ENCODE peak calls at places on chromosomes 6 and 20, in seven cellular contexts. W is CD4-positive, alpha-beta T cell; H is fibroblast of lung; L is GM12865; I is tibial nerve; Q is thyroid gland; P is B cell. C is an unnamed sample.

GRCh38 chr20:40959325-40960092 is 69.1 kb upstream of the TOP1 start:
- DNase-seq in W (no peak), H (no peak), L (no peak), I (no peak), Q (no peak), P (no peak), C (no peak)

GRCh38 chr6:127340171-127340570 is 3.2 kb downstream of the ECHDC1 start:
- DNase-seq in W (no peak), H (no peak), L (no peak), I (no peak), Q (no peak), P (no peak), C (no peak)

GRCh38 chr6:34298941-34299340 is 50.1 kb upstream of the SMIM29 start:
- DNase-seq in W (no peak), H (no peak), L (no peak), I (no peak), Q (no peak), P (no peak), C (no peak)

GRCh38 chr6:12309070-12309469 is 18.9 kb downstream of the EDN1 start:
- DNase-seq in W (no peak), H (no peak), L (no peak), I (no peak), Q (no peak), P (no peak), C (no peak)

GRCh38 chr6:155130161-155130853 is 133.5 kb upstream of the CLDN20 start:
- DNase-seq in W (no peak), H (peak; percentile 70), L (no peak), I (no peak), Q (no peak), P (no peak), C (no peak)

GRCh38 chr6:65170273-65170672 is 536.8 kb downstream of the EYS start:
- DNase-seq in W (no peak), H (peak; percentile 16), L (no peak), I (no peak), Q (no peak), P (no peak), C (no peak)

GRCh38 chr6:136685540-136686108 is 106.7 kb downstream of the MAP3K5 start:
- DNase-seq in W (no peak), H (peak; percentile 34), L (no peak), I (no peak), Q (no peak), P (no peak), C (no peak)

GRCh38 chr20:19181552-19181951 is 30.9 kb upstream of the SLC24A3 start:
- DNase-seq in W (no peak), H (no peak), L (peak; percentile 23), I (no peak), Q (no peak), P (no peak), C (no peak)

GRCh38 chr20:2914160-2914559 is 40.9 kb downstream of the PTPRA start:
- DNase-seq in W (no peak), H (no peak), L (peak; percentile 11), I (no peak), Q (no peak), P (no peak), C (no peak)

GRCh38 chr6:81241717-81242116 is 510.8 kb downstream of the TENT5A start:
- DNase-seq in W (no peak), H (peak; percentile 51), L (peak; percentile 6), I (no peak), Q (no peak), P (no peak), C (no peak)

GRCh38 chr6:126268087-126268486 is 71.8 kb upstream of the CENPW start:
- DNase-seq in W (no peak), H (peak; percentile 4), L (peak; percentile 50), I (no peak), Q (no peak), P (no peak), C (no peak)

GRCh38 chr6:144217264-144217663 is 66.9 kb downstream of the STX11 start:
- DNase-seq in W (no peak), H (no peak), L (no peak), I (no peak), Q (no peak), P (no peak), C (no peak)

GRCh38 chr20:62854121-62854520 is 7.5 kb downstream of the TCFL5 start:
- DNase-seq in W (no peak), H (no peak), L (no peak), I (no peak), Q (no peak), P (no peak), C (no peak)

GRCh38 chr20:35568645-35569044 is 26.8 kb downstream of the ERGIC3 start:
- DNase-seq in W (no peak), H (no peak), L (peak; percentile 38), I (no peak), Q (no peak), P (no peak), C (no peak)

GRCh38 chr6:30169658-30170614 is 6.6 kb downstream of the TRIM15 start:
- DNase-seq in W (no peak), H (peak; percentile 36), L (peak; percentile 58), I (no peak), Q (no peak), P (no peak), C (no peak)

GRCh38 chr6:9514146-9514545 is 900.7 kb downstream of the TFAP2A start:
- DNase-seq in W (no peak), H (no peak), L (no peak), I (no peak), Q (no peak), P (no peak), C (no peak)

GRCh38 chr6:88538130-88538706 is 372.1 kb upstream of the CNR1 start:
- DNase-seq in W (no peak), H (peak; percentile 8), L (peak; percentile 42), I (no peak), Q (no peak), P (no peak), C (no peak)

GRCh38 chr6:149111556-149112115 is 205.9 kb upstream of the TAB2 start:
- DNase-seq in W (no peak), H (no peak), L (no peak), I (no peak), Q (no peak), P (no peak), C (no peak)

GRCh38 chr6:30885999-30886896 is 1.9 kb downstream of the DDR1 start:
- DNase-seq in W (peak; percentile 41), H (peak; percentile 79), L (no peak), I (no peak), Q (peak; percentile 61), P (no peak), C (no peak)

GRCh38 chr20:41897708-41898107 is 279.5 kb upstream of the CHD6 start:
- DNase-seq in W (no peak), H (no peak), L (no peak), I (no peak), Q (no peak), P (no peak), C (no peak)

GRCh38 chr6:158244373-158244772 is 67.9 kb upstream of the TULP4 start:
- DNase-seq in W (no peak), H (no peak), L (peak; percentile 26), I (no peak), Q (no peak), P (no peak), C (no peak)

DNA sequence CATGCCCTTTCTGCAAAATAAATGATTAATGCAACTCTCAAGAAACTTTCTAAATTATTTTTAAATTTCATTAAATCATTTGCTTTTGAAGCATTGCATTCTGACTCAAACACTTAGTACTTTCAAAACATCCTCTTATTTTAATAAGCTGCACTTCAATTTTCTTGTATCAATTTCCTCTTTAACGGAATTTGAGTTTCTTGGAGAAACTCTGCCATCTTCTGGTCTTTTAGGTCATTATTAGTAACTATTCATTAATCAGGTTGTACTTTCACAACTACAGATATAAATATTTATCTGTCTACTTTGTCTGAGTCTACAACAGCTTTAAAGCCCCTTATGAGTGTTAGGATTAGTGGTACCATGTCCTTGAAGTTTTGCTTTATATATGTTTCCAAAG is 30.2 kb downstream of the TMX4 start:
- DNase-seq in W (no peak), H (no peak), L (no peak), I (no peak), Q (no peak), P (no peak), C (no peak)
- TF ChIP-seq CTCF in W (no peak), H (no peak), L (no peak), I (no peak), Q (no peak), P (no peak), C (no peak)

DNA sequence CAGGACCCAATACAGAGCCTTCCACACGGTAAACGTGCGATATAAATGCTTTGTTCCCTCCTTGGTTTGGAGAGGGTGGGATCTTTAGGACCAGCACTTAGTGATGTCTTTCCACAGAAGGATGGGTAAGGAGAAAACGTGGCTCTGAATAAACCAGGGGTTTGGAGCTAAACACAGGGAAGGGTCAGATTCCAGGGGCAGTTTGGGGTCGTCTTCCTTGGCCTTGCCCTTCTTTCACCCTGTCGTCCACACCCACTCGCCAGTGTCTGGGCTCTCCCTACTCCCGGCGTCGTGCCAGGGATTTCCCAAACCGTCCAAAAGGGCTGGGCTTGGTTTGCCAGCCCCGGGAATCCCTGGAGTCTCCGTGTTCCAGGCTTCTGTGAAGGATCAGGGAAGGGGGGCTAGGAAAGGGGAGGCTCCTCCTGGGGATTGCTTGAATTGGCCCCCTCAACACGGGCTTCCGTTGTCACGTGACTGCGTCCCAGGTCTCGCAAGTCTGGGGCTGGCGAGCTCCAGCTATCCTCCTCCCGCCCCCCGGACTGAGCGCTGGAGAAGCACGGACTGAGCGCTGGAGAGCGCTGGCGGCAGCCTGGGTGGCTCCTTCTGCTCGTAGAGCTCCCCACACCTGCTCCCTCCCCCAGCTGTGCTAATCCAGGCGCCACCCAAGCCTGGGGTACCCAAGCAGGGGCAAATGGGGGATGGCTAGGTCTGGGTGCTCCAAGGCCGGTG is 9.5 kb upstream of the ARMC12 start:
- DNase-seq in W (no peak), H (peak; percentile 73), L (peak; percentile 68), I (peak; percentile 88), Q (peak; percentile 98), P (no peak), C (no peak)
- TF ChIP-seq CTCF in W (no peak), H (no peak), L (no peak), I (no peak), Q (no peak), P (no peak), C (no peak)

GRCh38 chr6:99790679-99791078 is 184.0 kb downstream of the PRDM13 start:
- DNase-seq in W (no peak), H (no peak), L (no peak), I (no peak), Q (no peak), P (no peak), C (no peak)
- TF ChIP-seq CTCF in W (no peak), H (no peak), L (peak; percentile 2), I (no peak), Q (no peak), P (peak; percentile 21), C (no peak)

GRCh38 chr6:32153835-32154513 is at the start of gene PPT2:
- DNase-seq in W (peak; percentile 53), H (peak; percentile 92), L (peak; percentile 84), I (peak; percentile 90), Q (peak; percentile 89), P (peak; percentile 54), C (peak; percentile 74)

GRCh38 chr6:32154514-32155161 is 697 bp downstream of the PPT2 start:
- DNase-seq in W (peak; percentile 55), H (peak; percentile 60), L (peak; percentile 84), I (peak; percentile 47), Q (peak; percentile 87), P (peak; percentile 80), C (peak; percentile 61)

GRCh38 chr6:32151885-32152311 is at the start of gene PRRT1:
- DNase-seq in W (no peak), H (no peak), L (no peak), I (no peak), Q (no peak), P (no peak), C (no peak)

GRCh38 chr6:32152414-32153251 is 894 bp upstream of the PRRT1 start:
- DNase-seq in W (no peak), H (peak; percentile 27), L (no peak), I (no peak), Q (peak; percentile 89), P (no peak), C (no peak)

GRCh38 chr6:32153252-32153834 is 598 bp upstream of the PPT2 start:
- DNase-seq in W (no peak), H (peak; percentile 52), L (no peak), I (no peak), Q (peak; percentile 93), P (no peak), C (no peak)
- TF ChIP-seq CTCF in W (no peak), H (peak; percentile 39), L (no peak), I (peak; percentile 20), Q (peak; percentile 6), P (no peak), C (no peak)